ENCODE peak calls at places on chromosomes 13 and 19, in six cellular contexts. U is IMR-90, B is H9, M is neuronal stem cell, D is mesendoderm, Y is H1. X is an unnamed sample.

GRCh38 chr19:55189424-55189823 is 9.3 kb upstream of the SYT5 start:
- DNase-seq in Y (no peak), M (no peak), U (peak; percentile 95), B (peak; percentile 41), D (no peak), X (peak; percentile 92)

GRCh38 chr19:1270854-1271527 is 1.9 kb downstream of the CIRBP start:
- DNase-seq in Y (no peak), D (no peak), M (no peak), U (no peak), B (no peak), X (no peak)

GRCh38 chr13:78383899-78384298 is 219.5 kb downstream of the POU4F1 start:
- DNase-seq in D (peak; percentile 7), B (no peak), M (no peak), U (no peak), Y (no peak), X (no peak)

GRCh38 chr13:93227280-93227905 is 786 bp downstream of the GPC6 start:
- DNase-seq in B (peak; percentile 57), M (peak; percentile 66), D (peak; percentile 80), Y (peak; percentile 81), U (peak; percentile 52), X (peak; percentile 78)

GRCh38 chr19:58356236-58356970 is 3.1 kb upstream of the A1BG start:
- DNase-seq in D (no peak), Y (no peak), B (no peak), M (no peak), U (peak; percentile 43), X (no peak)

GRCh38 chr19:3358392-3358918 is 7.9 kb upstream of the NFIC start:
- DNase-seq in D (no peak), Y (no peak), U (no peak), M (no peak), B (no peak), X (no peak)

GRCh38 chr19:45340899-45341453 is 426 bp downstream of the KLC3 start:
- DNase-seq in B (peak; percentile 51), Y (no peak), U (peak; percentile 8), D (peak; percentile 24), M (no peak), X (peak; percentile 29)

GRCh38 chr13:26050568-26051230 is 1.1 kb downstream of the SHISA2 start:
- DNase-seq in B (peak; percentile 65), M (peak; percentile 30), Y (peak; percentile 80), D (peak; percentile 70), U (no peak), X (peak; percentile 51)

GRCh38 chr13:50444726-50445125 is 398.8 kb downstream of the DLEU7 start:
- DNase-seq in Y (no peak), M (no peak), B (no peak), U (no peak), D (peak; percentile 21), X (no peak)

GRCh38 chr19:1914826-1915341 is 9.7 kb downstream of the ADAT3 start:
- DNase-seq in Y (no peak), B (no peak), M (no peak), D (no peak), U (no peak), X (no peak)

GRCh38 chr19:11174336-11174735 is 18.8 kb upstream of the SPC24 start:
- DNase-seq in B (no peak), M (no peak), Y (no peak), D (no peak), U (no peak), X (no peak)

GRCh38 chr19:2478756-2479555 is 3.0 kb downstream of the GADD45B start:
- DNase-seq in U (peak; percentile 76), M (no peak), B (no peak), D (peak; percentile 93), Y (peak; percentile 84), X (peak; percentile 91)

GRCh38 chr13:81116461-81117282 is 775.7 kb upstream of the SPRY2 start:
- DNase-seq in M (no peak), U (no peak), D (no peak), Y (no peak), B (no peak), X (peak; percentile 10)

GRCh38 chr13:33958964-33959363 is 141.0 kb downstream of the RFC3 start:
- DNase-seq in D (no peak), B (no peak), M (no peak), U (no peak), Y (no peak), X (no peak)

GRCh38 chr19:14479309-14479984 is 4.3 kb upstream of the PTGER1 start:
- DNase-seq in Y (no peak), M (no peak), B (no peak), D (no peak), U (no peak), X (no peak)

GRCh38 chr13:113926951-113927660 is 46.8 kb downstream of the C13orf46 start:
- DNase-seq in D (no peak), Y (no peak), U (no peak), M (no peak), B (peak; percentile 15), X (no peak)

GRCh38 chr19:35306473-35307246 is 14.7 kb downstream of the MAG start:
- DNase-seq in M (no peak), U (no peak), Y (no peak), B (peak; percentile 66), D (peak; percentile 75), X (no peak)

GRCh38 chr13:31134055-31134711 is 27.5 kb downstream of the HSPH1 start:
- DNase-seq in B (no peak), D (no peak), Y (no peak), U (no peak), M (no peak), X (no peak)

GRCh38 chr13:104140557-104140956 is 1074.3 kb upstream of the SLC10A2 start:
- DNase-seq in Y (no peak), M (no peak), D (no peak), U (no peak), B (no peak), X (no peak)

GRCh38 chr13:23755040-23755439 is 134.2 kb downstream of the MIPEP start:
- DNase-seq in U (no peak), Y (no peak), M (no peak), D (no peak), B (no peak), X (no peak)

GRCh38 chr13:113017506-113018215 is 48.6 kb downstream of the MCF2L start:
- DNase-seq in Y (no peak), U (no peak), D (no peak), B (no peak), M (no peak), X (no peak)

GRCh38 chr19:21328402-21328801 is 808 bp downstream of the ZNF708 start:
- DNase-seq in Y (no peak), D (peak; percentile 82), U (no peak), B (no peak), M (peak; percentile 18), X (no peak)
- H2BK120ac ChIP-seq in Y (no peak overlapping the region), D (no peak overlapping the region), U (no peak overlapping the region), B (no peak overlapping the region), M (no peak overlapping the region), X (no peak overlapping the region)

GRCh38 chr19:48600679-48601382 is 5.7 kb upstream of the SPACA4 start:
- DNase-seq in D (no peak), M (no peak), B (no peak), U (no peak), Y (no peak), X (no peak)
- H2BK120ac ChIP-seq in D (no peak overlapping the region), M (no peak overlapping the region), B (no peak overlapping the region), U (no peak overlapping the region), Y (no peak overlapping the region), X (no peak overlapping the region)

DNA sequence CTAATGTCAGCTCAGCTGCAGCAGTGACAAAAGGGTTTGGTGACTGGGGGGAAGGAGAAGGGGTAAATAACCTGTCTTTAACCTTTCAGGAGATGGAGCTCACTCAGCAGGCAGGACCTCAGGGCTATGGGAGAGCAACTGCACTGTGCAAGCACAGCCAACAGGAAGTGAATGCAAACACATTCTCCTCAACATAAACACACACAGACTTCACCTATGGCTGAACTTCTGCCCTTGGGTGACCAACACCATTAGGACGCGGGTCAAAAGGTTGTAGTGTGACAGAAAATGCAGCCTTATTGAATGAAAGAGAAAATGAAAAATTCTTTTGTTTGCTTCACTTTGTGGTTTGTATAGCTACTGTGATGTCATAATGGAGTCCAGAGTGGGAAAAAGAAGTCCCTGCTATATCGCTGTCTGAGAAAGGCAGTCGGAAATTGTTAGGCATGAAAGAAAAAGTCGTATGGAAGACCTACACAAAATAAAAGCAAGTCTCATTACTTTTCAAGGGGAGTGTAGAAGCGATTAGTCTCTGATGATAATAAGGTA is 323.1 kb downstream of the NDFIP2 start:
- DNase-seq in Y (no peak), D (no peak), B (no peak), M (no peak), U (no peak), X (no peak)
- H2BK120ac ChIP-seq in Y (no peak overlapping the region), D (no peak overlapping the region), B (no peak overlapping the region), M (no peak overlapping the region), U (no peak overlapping the region), X (no peak overlapping the region)

DNA sequence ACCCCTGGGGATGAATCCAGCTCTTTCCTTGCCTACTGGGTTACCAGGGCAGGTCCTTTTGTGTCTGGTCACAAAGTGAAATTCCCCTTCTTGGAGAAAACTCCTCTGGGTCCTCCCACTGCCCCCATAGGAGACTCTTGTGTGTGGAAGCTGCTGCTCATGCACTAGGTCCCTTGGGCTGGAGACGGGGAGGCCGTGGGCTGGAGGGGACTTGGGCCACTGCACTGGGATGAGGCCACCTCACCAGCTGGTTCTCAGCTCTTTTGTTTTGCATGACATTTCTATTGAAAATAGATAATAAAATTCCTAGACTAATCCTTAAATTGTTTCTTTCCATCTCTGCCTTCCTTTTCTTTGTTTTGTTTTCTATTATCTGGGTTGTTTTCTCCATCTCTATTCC is 62.4 kb downstream of the TEX29 start:
- DNase-seq in B (peak; percentile 11), U (no peak), Y (no peak), M (no peak), D (no peak), X (no peak)
- H2BK120ac ChIP-seq in B (no peak overlapping the region), U (no peak overlapping the region), Y (no peak overlapping the region), M (no peak overlapping the region), D (no peak overlapping the region), X (no peak overlapping the region)

GRCh38 chr19:33344210-33344609 is 29.3 kb upstream of the CEBPG start:
- DNase-seq in U (no peak), D (peak; percentile 57), M (peak; percentile 18), Y (no peak), B (no peak), X (no peak)
- H2BK120ac ChIP-seq in U (no peak overlapping the region), D (no peak overlapping the region), M (no peak overlapping the region), Y (no peak overlapping the region), B (no peak overlapping the region), X (no peak overlapping the region)